ENCODE peak calls at places on chromosomes 1 and 21, in ten cellular contexts. One of them, this sample, is unnamed.

GRCh38 chr1:27235827-27236226 is 1.4 kb downstream of the WDTC1 start:
- DNase-seq in NCI-H345: no peak
- DNase-seq in kidney epithelial cell: no peak
- DNase-seq in Calu3: no peak
- DNase-seq in right atrium auricular region: no peak
- DNase-seq in astrocyte: no peak
- DNase-seq in CD8-positive, alpha-beta T cell: no peak
- DNase-seq in ELF-1: peak; percentile 2
- DNase-seq in NCI-H1105: no peak
- DNase-seq in stimulated activated naive B cell treated with anti-CD40 and anti-IgM and Interleukin-4, amounts not matched to agents 10 μg/mL and 1 μg/mL and 100 μg/mL, for 72 hours: no peak
- DNase-seq in this sample: peak; percentile 48

GRCh38 chr1:48005254-48006162 is 8.3 kb upstream of the TRABD2B start:
- DNase-seq in right atrium auricular region: no peak
- DNase-seq in NCI-H1105: no peak
- DNase-seq in kidney epithelial cell: no peak
- DNase-seq in stimulated activated naive B cell treated with anti-CD40 and anti-IgM and Interleukin-4, amounts not matched to agents 10 μg/mL and 1 μg/mL and 100 μg/mL, for 72 hours: no peak
- DNase-seq in CD8-positive, alpha-beta T cell: no peak
- DNase-seq in astrocyte: no peak
- DNase-seq in NCI-H345: no peak
- DNase-seq in ELF-1: no peak
- DNase-seq in Calu3: no peak
- DNase-seq in this sample: peak; percentile 69

GRCh38 chr1:27588256-27589232 is 15.4 kb downstream of the AHDC1 start:
- DNase-seq in CD8-positive, alpha-beta T cell: no peak
- DNase-seq in stimulated activated naive B cell treated with anti-CD40 and anti-IgM and Interleukin-4, amounts not matched to agents 10 μg/mL and 1 μg/mL and 100 μg/mL, for 72 hours: no peak
- DNase-seq in NCI-H345: no peak
- DNase-seq in Calu3: no peak
- DNase-seq in ELF-1: no peak
- DNase-seq in right atrium auricular region: no peak
- DNase-seq in NCI-H1105: no peak
- DNase-seq in kidney epithelial cell: no peak
- DNase-seq in astrocyte: no peak
- DNase-seq in this sample: peak; percentile 68

GRCh38 chr1:226615876-226616275 is 67.3 kb downstream of the STUM start:
- DNase-seq in right atrium auricular region: no peak
- DNase-seq in kidney epithelial cell: no peak
- DNase-seq in NCI-H1105: no peak
- DNase-seq in NCI-H345: no peak
- DNase-seq in Calu3: no peak
- DNase-seq in CD8-positive, alpha-beta T cell: no peak
- DNase-seq in ELF-1: no peak
- DNase-seq in stimulated activated naive B cell treated with anti-CD40 and anti-IgM and Interleukin-4, amounts not matched to agents 10 μg/mL and 1 μg/mL and 100 μg/mL, for 72 hours: no peak
- DNase-seq in astrocyte: no peak
- DNase-seq in this sample: no peak

GRCh38 chr1:227994632-227995300 is 12.0 kb upstream of the WNT3A start:
- DNase-seq in NCI-H1105: no peak
- DNase-seq in CD8-positive, alpha-beta T cell: peak; percentile 6
- DNase-seq in right atrium auricular region: no peak
- DNase-seq in NCI-H345: no peak
- DNase-seq in kidney epithelial cell: no peak
- DNase-seq in astrocyte: no peak
- DNase-seq in ELF-1: no peak
- DNase-seq in stimulated activated naive B cell treated with anti-CD40 and anti-IgM and Interleukin-4, amounts not matched to agents 10 μg/mL and 1 μg/mL and 100 μg/mL, for 72 hours: no peak
- DNase-seq in Calu3: no peak
- DNase-seq in this sample: no peak

GRCh38 chr1:5408401-5408800 is 583.8 kb downstream of the NPHP4 start:
- DNase-seq in right atrium auricular region: no peak
- DNase-seq in NCI-H1105: no peak
- DNase-seq in CD8-positive, alpha-beta T cell: no peak
- DNase-seq in stimulated activated naive B cell treated with anti-CD40 and anti-IgM and Interleukin-4, amounts not matched to agents 10 μg/mL and 1 μg/mL and 100 μg/mL, for 72 hours: no peak
- DNase-seq in Calu3: no peak
- DNase-seq in NCI-H345: no peak
- DNase-seq in ELF-1: no peak
- DNase-seq in astrocyte: no peak
- DNase-seq in kidney epithelial cell: no peak
- DNase-seq in this sample: no peak

GRCh38 chr1:79353224-79353623 is 346.7 kb upstream of the ADGRL4 start:
- DNase-seq in stimulated activated naive B cell treated with anti-CD40 and anti-IgM and Interleukin-4, amounts not matched to agents 10 μg/mL and 1 μg/mL and 100 μg/mL, for 72 hours: no peak
- DNase-seq in Calu3: peak; percentile 58
- DNase-seq in NCI-H345: no peak
- DNase-seq in kidney epithelial cell: no peak
- DNase-seq in CD8-positive, alpha-beta T cell: no peak
- DNase-seq in astrocyte: peak; percentile 37
- DNase-seq in ELF-1: peak; percentile 10
- DNase-seq in NCI-H1105: no peak
- DNase-seq in right atrium auricular region: no peak
- DNase-seq in this sample: peak; percentile 68

GRCh38 chr1:173020138-173020742 is 30.5 kb downstream of the TNFSF18 start:
- DNase-seq in NCI-H345: no peak
- DNase-seq in stimulated activated naive B cell treated with anti-CD40 and anti-IgM and Interleukin-4, amounts not matched to agents 10 μg/mL and 1 μg/mL and 100 μg/mL, for 72 hours: no peak
- DNase-seq in Calu3: no peak
- DNase-seq in right atrium auricular region: no peak
- DNase-seq in kidney epithelial cell: no peak
- DNase-seq in CD8-positive, alpha-beta T cell: no peak
- DNase-seq in ELF-1: no peak
- DNase-seq in astrocyte: no peak
- DNase-seq in NCI-H1105: no peak
- DNase-seq in this sample: no peak

GRCh38 chr1:199671684-199672083 is 355.8 kb upstream of the NR5A2 start:
- DNase-seq in NCI-H1105: no peak
- DNase-seq in ELF-1: no peak
- DNase-seq in CD8-positive, alpha-beta T cell: no peak
- DNase-seq in astrocyte: no peak
- DNase-seq in NCI-H345: no peak
- DNase-seq in stimulated activated naive B cell treated with anti-CD40 and anti-IgM and Interleukin-4, amounts not matched to agents 10 μg/mL and 1 μg/mL and 100 μg/mL, for 72 hours: no peak
- DNase-seq in right atrium auricular region: no peak
- DNase-seq in kidney epithelial cell: no peak
- DNase-seq in Calu3: no peak
- DNase-seq in this sample: no peak

GRCh38 chr21:35390013-35390776 is 341.1 kb upstream of the RUNX1 start:
- DNase-seq in NCI-H1105: peak; percentile 87
- DNase-seq in ELF-1: no peak
- DNase-seq in astrocyte: peak; percentile 83
- DNase-seq in Calu3: no peak
- DNase-seq in stimulated activated naive B cell treated with anti-CD40 and anti-IgM and Interleukin-4, amounts not matched to agents 10 μg/mL and 1 μg/mL and 100 μg/mL, for 72 hours: no peak
- DNase-seq in CD8-positive, alpha-beta T cell: no peak
- DNase-seq in NCI-H345: peak; percentile 79
- DNase-seq in kidney epithelial cell: peak; percentile 52
- DNase-seq in right atrium auricular region: no peak
- DNase-seq in this sample: peak; percentile 87

GRCh38 chr1:230149751-230150584 is 82.9 kb downstream of the GALNT2 start:
- DNase-seq in CD8-positive, alpha-beta T cell: no peak
- DNase-seq in kidney epithelial cell: no peak
- DNase-seq in right atrium auricular region: no peak
- DNase-seq in astrocyte: no peak
- DNase-seq in stimulated activated naive B cell treated with anti-CD40 and anti-IgM and Interleukin-4, amounts not matched to agents 10 μg/mL and 1 μg/mL and 100 μg/mL, for 72 hours: peak; percentile 48
- DNase-seq in ELF-1: peak; percentile 21
- DNase-seq in NCI-H345: no peak
- DNase-seq in NCI-H1105: no peak
- DNase-seq in Calu3: no peak
- DNase-seq in this sample: no peak

GRCh38 chr1:41803656-41804055 is 115.1 kb downstream of the HIVEP3 start:
- DNase-seq in right atrium auricular region: no peak
- DNase-seq in Calu3: no peak
- DNase-seq in NCI-H345: no peak
- DNase-seq in stimulated activated naive B cell treated with anti-CD40 and anti-IgM and Interleukin-4, amounts not matched to agents 10 μg/mL and 1 μg/mL and 100 μg/mL, for 72 hours: no peak
- DNase-seq in NCI-H1105: no peak
- DNase-seq in ELF-1: no peak
- DNase-seq in CD8-positive, alpha-beta T cell: no peak
- DNase-seq in kidney epithelial cell: no peak
- DNase-seq in astrocyte: no peak
- DNase-seq in this sample: no peak

GRCh38 chr1:22507582-22507981 is 55.7 kb upstream of the EPHA8 start:
- DNase-seq in NCI-H1105: peak; percentile 45
- DNase-seq in kidney epithelial cell: no peak
- DNase-seq in ELF-1: peak; percentile 59
- DNase-seq in Calu3: no peak
- DNase-seq in NCI-H345: peak; percentile 28
- DNase-seq in astrocyte: no peak
- DNase-seq in right atrium auricular region: no peak
- DNase-seq in stimulated activated naive B cell treated with anti-CD40 and anti-IgM and Interleukin-4, amounts not matched to agents 10 μg/mL and 1 μg/mL and 100 μg/mL, for 72 hours: no peak
- DNase-seq in CD8-positive, alpha-beta T cell: no peak
- DNase-seq in this sample: no peak

GRCh38 chr21:45525153-45525909 is 16.9 kb downstream of the SLC19A1 start:
- DNase-seq in Calu3: no peak
- DNase-seq in NCI-H345: no peak
- DNase-seq in astrocyte: no peak
- DNase-seq in right atrium auricular region: no peak
- DNase-seq in kidney epithelial cell: no peak
- DNase-seq in stimulated activated naive B cell treated with anti-CD40 and anti-IgM and Interleukin-4, amounts not matched to agents 10 μg/mL and 1 μg/mL and 100 μg/mL, for 72 hours: no peak
- DNase-seq in NCI-H1105: no peak
- DNase-seq in ELF-1: no peak
- DNase-seq in CD8-positive, alpha-beta T cell: no peak
- DNase-seq in this sample: no peak

GRCh38 chr1:5617179-5618015 is 374.8 kb downstream of the NPHP4 start:
- DNase-seq in CD8-positive, alpha-beta T cell: no peak
- DNase-seq in right atrium auricular region: peak; percentile 36
- DNase-seq in kidney epithelial cell: no peak
- DNase-seq in Calu3: no peak
- DNase-seq in NCI-H1105: no peak
- DNase-seq in NCI-H345: no peak
- DNase-seq in stimulated activated naive B cell treated with anti-CD40 and anti-IgM and Interleukin-4, amounts not matched to agents 10 μg/mL and 1 μg/mL and 100 μg/mL, for 72 hours: no peak
- DNase-seq in ELF-1: no peak
- DNase-seq in astrocyte: no peak
- DNase-seq in this sample: no peak

GRCh38 chr1:155173478-155174333 is at the start of gene TRIM46:
- DNase-seq in ELF-1: peak; percentile 57
- DNase-seq in Calu3: no peak
- DNase-seq in kidney epithelial cell: no peak
- DNase-seq in stimulated activated naive B cell treated with anti-CD40 and anti-IgM and Interleukin-4, amounts not matched to agents 10 μg/mL and 1 μg/mL and 100 μg/mL, for 72 hours: peak; percentile 49
- DNase-seq in NCI-H1105: peak; percentile 65
- DNase-seq in astrocyte: peak; percentile 36
- DNase-seq in NCI-H345: peak; percentile 94
- DNase-seq in right atrium auricular region: peak; percentile 55
- DNase-seq in CD8-positive, alpha-beta T cell: peak; percentile 66
- DNase-seq in this sample: peak; percentile 27

GRCh38 chr21:46098303-46099141 is 610 bp downstream of the COL6A2 start:
- DNase-seq in NCI-H1105: no peak
- DNase-seq in Calu3: no peak
- DNase-seq in stimulated activated naive B cell treated with anti-CD40 and anti-IgM and Interleukin-4, amounts not matched to agents 10 μg/mL and 1 μg/mL and 100 μg/mL, for 72 hours: no peak
- DNase-seq in astrocyte: no peak
- DNase-seq in NCI-H345: no peak
- DNase-seq in ELF-1: peak; percentile 32
- DNase-seq in right atrium auricular region: peak; percentile 57
- DNase-seq in CD8-positive, alpha-beta T cell: peak; percentile 29
- DNase-seq in kidney epithelial cell: no peak
- DNase-seq in this sample: no peak

GRCh38 chr1:229855999-229856650 is 210.9 kb upstream of the GALNT2 start:
- DNase-seq in ELF-1: no peak
- DNase-seq in stimulated activated naive B cell treated with anti-CD40 and anti-IgM and Interleukin-4, amounts not matched to agents 10 μg/mL and 1 μg/mL and 100 μg/mL, for 72 hours: peak; percentile 62
- DNase-seq in right atrium auricular region: no peak
- DNase-seq in CD8-positive, alpha-beta T cell: peak; percentile 16
- DNase-seq in Calu3: no peak
- DNase-seq in kidney epithelial cell: no peak
- DNase-seq in NCI-H345: no peak
- DNase-seq in astrocyte: no peak
- DNase-seq in NCI-H1105: no peak
- DNase-seq in this sample: no peak

GRCh38 chr1:228087771-228088251 is 5.3 kb downstream of the ARF1 start:
- DNase-seq in Calu3: peak; percentile 48
- DNase-seq in stimulated activated naive B cell treated with anti-CD40 and anti-IgM and Interleukin-4, amounts not matched to agents 10 μg/mL and 1 μg/mL and 100 μg/mL, for 72 hours: no peak
- DNase-seq in astrocyte: peak; percentile 74
- DNase-seq in right atrium auricular region: no peak
- DNase-seq in NCI-H345: no peak
- DNase-seq in kidney epithelial cell: peak; percentile 52
- DNase-seq in CD8-positive, alpha-beta T cell: no peak
- DNase-seq in NCI-H1105: no peak
- DNase-seq in ELF-1: no peak
- DNase-seq in this sample: peak; percentile 86

GRCh38 chr1:25927541-25928265 is 21.5 kb upstream of the STMN1 start:
- DNase-seq in NCI-H345: peak; percentile 18
- DNase-seq in CD8-positive, alpha-beta T cell: no peak
- DNase-seq in right atrium auricular region: no peak
- DNase-seq in stimulated activated naive B cell treated with anti-CD40 and anti-IgM and Interleukin-4, amounts not matched to agents 10 μg/mL and 1 μg/mL and 100 μg/mL, for 72 hours: no peak
- DNase-seq in kidney epithelial cell: no peak
- DNase-seq in astrocyte: no peak
- DNase-seq in Calu3: no peak
- DNase-seq in NCI-H1105: peak; percentile 84
- DNase-seq in ELF-1: peak; percentile 55
- DNase-seq in this sample: no peak

GRCh38 chr1:214475746-214476145 is 75.7 kb downstream of the PTPN14 start:
- DNase-seq in Calu3: no peak
- DNase-seq in astrocyte: peak; percentile 36
- DNase-seq in kidney epithelial cell: no peak
- DNase-seq in CD8-positive, alpha-beta T cell: no peak
- DNase-seq in NCI-H345: no peak
- DNase-seq in NCI-H1105: no peak
- DNase-seq in ELF-1: no peak
- DNase-seq in stimulated activated naive B cell treated with anti-CD40 and anti-IgM and Interleukin-4, amounts not matched to agents 10 μg/mL and 1 μg/mL and 100 μg/mL, for 72 hours: no peak
- DNase-seq in right atrium auricular region: no peak
- DNase-seq in this sample: no peak

GRCh38 chr1:10779201-10779600 is 17.2 kb downstream of the CASZ1 start:
- DNase-seq in right atrium auricular region: no peak
- DNase-seq in ELF-1: no peak
- DNase-seq in CD8-positive, alpha-beta T cell: no peak
- DNase-seq in NCI-H1105: peak; percentile 88
- DNase-seq in NCI-H345: peak; percentile 95
- DNase-seq in kidney epithelial cell: peak; percentile 29
- DNase-seq in astrocyte: peak; percentile 65
- DNase-seq in Calu3: peak; percentile 90
- DNase-seq in stimulated activated naive B cell treated with anti-CD40 and anti-IgM and Interleukin-4, amounts not matched to agents 10 μg/mL and 1 μg/mL and 100 μg/mL, for 72 hours: no peak
- DNase-seq in this sample: no peak

GRCh38 chr1:47754221-47754620 is 243.0 kb downstream of the TRABD2B start:
- DNase-seq in Calu3: no peak
- DNase-seq in NCI-H345: no peak
- DNase-seq in NCI-H1105: no peak
- DNase-seq in astrocyte: no peak
- DNase-seq in kidney epithelial cell: no peak
- DNase-seq in right atrium auricular region: no peak
- DNase-seq in ELF-1: no peak
- DNase-seq in CD8-positive, alpha-beta T cell: no peak
- DNase-seq in stimulated activated naive B cell treated with anti-CD40 and anti-IgM and Interleukin-4, amounts not matched to agents 10 μg/mL and 1 μg/mL and 100 μg/mL, for 72 hours: no peak
- DNase-seq in this sample: no peak

GRCh38 chr1:35568975-35569395 is 4.1 kb upstream of the TFAP2E start:
- DNase-seq in ELF-1: peak; percentile 93
- DNase-seq in Calu3: peak; percentile 68
- DNase-seq in NCI-H345: peak; percentile 64
- DNase-seq in right atrium auricular region: no peak
- DNase-seq in NCI-H1105: peak; percentile 73
- DNase-seq in stimulated activated naive B cell treated with anti-CD40 and anti-IgM and Interleukin-4, amounts not matched to agents 10 μg/mL and 1 μg/mL and 100 μg/mL, for 72 hours: peak; percentile 27
- DNase-seq in CD8-positive, alpha-beta T cell: peak; percentile 66
- DNase-seq in astrocyte: no peak
- DNase-seq in kidney epithelial cell: no peak
- DNase-seq in this sample: peak; percentile 58

GRCh38 chr1:193115629-193116227 is 6.1 kb upstream of the CDC73 start:
- DNase-seq in kidney epithelial cell: peak; percentile 100
- DNase-seq in NCI-H345: no peak
- DNase-seq in Calu3: peak; percentile 16
- DNase-seq in ELF-1: peak; percentile 61
- DNase-seq in NCI-H1105: no peak
- DNase-seq in CD8-positive, alpha-beta T cell: no peak
- DNase-seq in astrocyte: peak; percentile 100
- DNase-seq in right atrium auricular region: no peak
- DNase-seq in stimulated activated naive B cell treated with anti-CD40 and anti-IgM and Interleukin-4, amounts not matched to agents 10 μg/mL and 1 μg/mL and 100 μg/mL, for 72 hours: no peak
- DNase-seq in this sample: peak; percentile 100